ENCODE peak calls at places on chromosomes 6 and 20, in four cellular contexts. F is HepG2, I is K562, Q is HCT116. O is an unnamed sample.

GRCh38 chr20:53133134-53133533 is 161.0 kb downstream of the TSHZ2 start:
- DNase-seq in F (no peak), I (no peak), Q (no peak), O (no peak)

GRCh38 chr20:62320581-62321354 is 18.0 kb downstream of the ADRM1 start:
- DNase-seq in F (no peak), I (peak), Q (peak), O (no peak)

GRCh38 chr20:57566803-57567459 is 6.0 kb downstream of the PCK1 start:
- DNase-seq in F (no peak), I (no peak), Q (no peak), O (no peak)

GRCh38 chr6:56552212-56553130 is 90.2 kb downstream of the DST start:
- DNase-seq in F (no peak), I (no peak), Q (no peak), O (no peak)

GRCh38 chr6:92915466-92915865 is 503.9 kb downstream of the EPHA7 start:
- DNase-seq in F (no peak), I (no peak), Q (no peak), O (no peak)

GRCh38 chr6:137910424-137910834 is 43.4 kb downstream of the TNFAIP3 start:
- DNase-seq in F (no peak), I (peak), Q (no peak), O (no peak)

GRCh38 chr6:99745651-99746050 is 139.0 kb downstream of the PRDM13 start:
- DNase-seq in F (no peak), I (no peak), Q (no peak), O (no peak)

GRCh38 chr20:15702161-15702560 is 871.1 kb downstream of the KIF16B start:
- DNase-seq in F (no peak), I (no peak), Q (no peak), O (no peak)

GRCh38 chr6:47630587-47630986 is 67.8 kb upstream of the ADGRF4 start:
- DNase-seq in F (no peak), I (no peak), Q (no peak), O (no peak)

GRCh38 chr6:21826460-21826859 is 232.9 kb downstream of the SOX4 start:
- DNase-seq in F (no peak), I (no peak), Q (no peak), O (no peak)

GRCh38 chr6:33781105-33781975 is 7.6 kb downstream of the LEMD2 start:
- DNase-seq in F (no peak), I (no peak), Q (peak), O (no peak)

GRCh38 chr20:6265204-6265904 is 142.5 kb upstream of the FERMT1 start:
- DNase-seq in F (peak), I (peak), Q (peak), O (no peak)

GRCh38 chr6:138028893-138029292 is 78.3 kb downstream of the PERP start:
- DNase-seq in F (no peak), I (no peak), Q (no peak), O (no peak)

GRCh38 chr6:157650261-157650640 is 172.8 kb upstream of the SNX9 start:
- DNase-seq in F (no peak), I (no peak), Q (no peak), O (no peak)

GRCh38 chr6:148118303-148118702 is 224.3 kb upstream of the SASH1 start:
- DNase-seq in F (no peak), I (no peak), Q (no peak), O (no peak)

GRCh38 chr6:132964868-132965382 is 150.6 kb downstream of the RPS12 start:
- DNase-seq in F (no peak), I (no peak), Q (no peak), O (no peak)

GRCh38 chr6:36822506-36823269 is 16.6 kb downstream of the CPNE5 start:
- DNase-seq in F (no peak), I (no peak), Q (no peak), O (no peak)

GRCh38 chr20:41063442-41063841 is 34.8 kb downstream of the TOP1 start:
- DNase-seq in F (no peak), I (no peak), Q (no peak), O (no peak)

GRCh38 chr6:3782876-3783832 is 31.6 kb upstream of the PXDC1 start:
- DNase-seq in F (no peak), I (no peak), Q (no peak), O (no peak)

GRCh38 chr20:23928788-23929187 is 49.2 kb upstream of the CST5 start:
- DNase-seq in F (no peak), I (peak), Q (no peak), O (no peak)

GRCh38 chr6:6987749-6988148 is 120.0 kb upstream of the RREB1 start:
- DNase-seq in F (no peak), I (no peak), Q (no peak), O (no peak)

GRCh38 chr6:139153876-139154275 is 19.0 kb downstream of the HECA start:
- DNase-seq in F (no peak), I (no peak), Q (no peak), O (no peak)

GRCh38 chr6:75135447-75135846 is 70.4 kb downstream of the COL12A1 start:
- DNase-seq in F (no peak), I (no peak), Q (no peak), O (no peak)

GRCh38 chr6:152879681-152880080 is 103.2 kb downstream of the FBXO5 start:
- DNase-seq in F (no peak), I (no peak), Q (no peak), O (no peak)

GRCh38 chr6:2713473-2714358 is 37.0 kb downstream of the MYLK4 start:
- DNase-seq in F (no peak), I (no peak), Q (no peak), O (no peak)

GRCh38 chr20:34834459-34834893 is 9.0 kb upstream of the NCOA6 start:
- DNase-seq in F (peak), I (peak), Q (peak), O (no peak)

GRCh38 chr6:159941286-159942113 is 27.4 kb upstream of the IGF2R start:
- DNase-seq in F (peak), I (peak), Q (peak), O (no peak)

GRCh38 chr6:25747477-25747876 is 7.1 kb upstream of the SLC17A4 start:
- DNase-seq in F (no peak), I (no peak), Q (no peak), O (no peak)

GRCh38 chr6:34806738-34807453 is 15.0 kb downstream of the BLTP3A start:
- DNase-seq in F (no peak), I (no peak), Q (no peak), O (no peak)

GRCh38 chr6:45922728-45923351 is 92.8 kb downstream of the CLIC5 start:
- DNase-seq in F (no peak), I (peak), Q (peak), O (no peak)

GRCh38 chr20:2775139-2775538 is 25.3 kb downstream of the CPXM1 start:
- DNase-seq in F (no peak), I (no peak), Q (no peak), O (no peak)

GRCh38 chr6:18269253-18269652 is 4.9 kb upstream of the DEK start:
- DNase-seq in F (peak), I (peak), Q (no peak), O (peak)

DNA sequence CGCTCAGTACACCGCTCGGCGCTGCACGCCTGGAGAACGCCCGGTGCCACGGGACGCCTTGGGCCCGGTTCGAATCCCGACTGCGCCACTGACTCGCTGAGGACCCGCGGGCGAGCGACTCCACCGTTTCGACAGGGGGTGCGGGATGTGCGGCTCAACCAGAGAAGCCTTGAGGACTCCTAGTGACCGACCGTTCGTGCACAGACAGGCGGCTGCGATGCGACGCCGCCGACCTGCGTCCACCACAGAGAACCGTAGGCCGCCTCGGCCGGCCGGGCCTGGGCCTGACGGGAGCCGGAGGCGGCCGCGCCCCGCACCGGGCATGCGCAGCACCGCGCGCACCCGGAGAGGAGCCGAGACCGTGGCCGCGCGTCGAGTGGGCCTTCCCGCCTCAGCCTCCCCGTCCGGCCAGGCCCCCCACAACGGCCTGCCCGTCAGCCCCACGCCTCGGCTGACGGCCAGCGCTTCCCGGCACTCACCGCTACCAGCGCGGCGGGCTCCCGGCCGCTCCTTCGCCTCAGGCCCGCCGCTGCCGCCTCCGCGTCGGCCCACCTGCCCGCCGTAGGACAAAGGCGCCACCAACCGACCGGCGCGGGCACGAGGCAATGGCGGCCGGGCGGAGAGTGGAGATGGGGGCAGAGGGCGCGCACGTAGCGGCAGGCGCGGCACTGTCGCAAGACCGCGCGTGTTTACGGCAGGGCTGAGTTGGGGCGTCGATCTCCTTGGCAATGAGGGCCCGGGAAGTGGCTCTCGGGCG is at the start of gene NCOA5:
- DNase-seq in F (peak), I (peak), Q (peak), O (peak)
- TF ChIP-seq EZH2 in F (no peak), I (no peak), Q (no peak), O (no peak)

DNA sequence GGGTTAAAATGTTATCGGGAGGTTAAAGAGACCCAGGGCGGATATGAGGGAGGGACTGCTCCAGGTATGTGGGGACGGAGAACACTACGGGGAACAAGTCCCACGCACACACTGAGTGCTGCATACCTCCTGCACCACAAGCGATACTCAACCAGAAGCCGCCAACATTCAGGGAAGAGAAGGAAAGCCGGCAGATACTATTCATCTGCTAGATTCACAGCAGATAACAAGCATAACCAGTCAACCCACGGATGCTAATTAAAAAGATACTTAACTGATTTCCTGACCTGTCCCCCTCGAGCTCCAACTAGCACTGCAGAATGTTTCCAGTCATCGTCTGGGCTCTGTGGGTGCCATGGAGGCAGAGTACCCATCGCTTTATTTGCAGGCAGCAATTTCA is 45.1 kb upstream of the RPS6KA2 start:
- DNase-seq in F (no peak), I (no peak), Q (no peak), O (no peak)
- TF ChIP-seq EZH2 in F (no peak), I (no peak), Q (no peak), O (no peak)

GRCh38 chr20:58784321-58785074 is 66.2 kb downstream of the GNAS-AS1 start:
- DNase-seq in F (no peak), I (no peak), Q (no peak), O (no peak)

GRCh38 chr20:58787211-58788067 is 63.3 kb downstream of the GNAS-AS1 start:
- DNase-seq in F (no peak), I (no peak), Q (no peak), O (no peak)

GRCh38 chr20:58792426-58792825 is 58.3 kb downstream of the GNAS-AS1 start:
- DNase-seq in F (no peak), I (no peak), Q (no peak), O (no peak)

GRCh38 chr20:58790440-58790839 is 60.3 kb downstream of the GNAS-AS1 start:
- DNase-seq in F (no peak), I (no peak), Q (no peak), O (no peak)

GRCh38 chr20:58788896-58789295 is 61.8 kb downstream of the GNAS-AS1 start:
- DNase-seq in F (no peak), I (no peak), Q (no peak), O (no peak)
- TF ChIP-seq EZH2 in F (no peak), I (no peak), Q (no peak), O (no peak)

GRCh38 chr20:10788055-10788454 is 114.3 kb upstream of the JAG1 start:
- DNase-seq in F (no peak), I (no peak), Q (no peak), O (no peak)
- TF ChIP-seq EZH2 in F (no peak), I (no peak), Q (no peak), O (no peak)

DNA sequence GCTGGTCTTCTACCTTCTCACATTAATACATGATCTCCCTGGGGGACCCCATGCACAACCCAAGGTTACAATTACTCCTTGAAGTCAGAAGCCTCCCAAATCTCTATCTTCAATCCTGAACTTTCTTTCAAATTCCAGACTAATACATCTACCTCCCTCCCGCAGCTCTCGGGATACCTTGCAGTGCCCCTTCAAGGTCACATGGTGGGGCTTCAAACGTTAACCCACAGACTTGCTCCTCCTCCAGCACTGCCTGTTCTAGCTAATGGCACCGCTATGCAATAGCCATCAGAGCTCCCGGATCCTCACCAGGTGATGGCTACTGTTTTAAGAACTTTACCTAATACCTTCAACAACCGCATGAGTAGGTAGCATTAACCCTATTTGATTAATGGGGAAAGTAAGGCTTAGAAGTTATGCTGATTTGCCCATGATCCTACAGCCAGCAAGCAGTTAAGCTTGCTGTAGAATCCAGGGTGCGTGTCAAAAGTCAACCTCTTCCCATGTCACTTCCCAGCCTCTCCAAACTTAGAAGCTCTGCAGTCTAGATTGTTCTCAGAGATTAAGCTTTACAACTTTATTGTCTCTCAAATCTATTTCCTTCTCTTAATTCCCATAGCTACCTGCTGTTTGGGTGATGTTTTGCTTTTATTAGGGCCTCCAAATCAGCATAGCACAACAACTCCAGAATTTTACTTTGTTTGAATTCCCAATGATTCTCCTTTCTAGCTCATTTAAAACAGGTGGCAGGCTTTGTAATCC is 44.7 kb downstream of the PLAGL1 start:
- DNase-seq in F (no peak), I (no peak), Q (no peak), O (no peak)
- TF ChIP-seq EZH2 in F (no peak), I (no peak), Q (no peak), O (no peak)

GRCh38 chr6:104958178-104958520 is 1.2 kb downstream of the LIN28B start:
- DNase-seq in F (no peak), I (no peak), Q (no peak), O (no peak)
- TF ChIP-seq EZH2 in F (no peak), I (no peak), Q (no peak), O (no peak)

DNA sequence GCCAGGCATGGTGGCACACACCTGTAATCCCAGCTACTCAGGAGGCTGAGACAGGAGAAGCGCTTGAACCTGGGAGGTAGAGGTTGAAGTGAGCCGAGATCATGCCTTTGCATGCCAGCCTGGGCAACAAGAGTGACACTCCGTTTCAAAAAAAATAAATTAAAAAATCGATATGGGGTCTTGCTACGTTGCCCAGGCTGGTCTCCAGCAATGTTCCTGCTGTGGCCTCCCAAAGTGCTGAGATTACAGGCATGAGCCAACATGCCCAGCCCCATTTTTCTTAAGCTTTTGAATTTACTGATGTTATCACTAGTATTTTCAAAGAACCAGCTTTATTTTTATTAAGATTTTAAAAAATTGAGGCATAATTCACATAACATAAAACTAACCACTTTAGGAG is 23.6 kb downstream of the POLR1C start:
- DNase-seq in F (no peak), I (no peak), Q (no peak), O (no peak)
- TF ChIP-seq EZH2 in F (no peak), I (no peak), Q (no peak), O (no peak)

DNA sequence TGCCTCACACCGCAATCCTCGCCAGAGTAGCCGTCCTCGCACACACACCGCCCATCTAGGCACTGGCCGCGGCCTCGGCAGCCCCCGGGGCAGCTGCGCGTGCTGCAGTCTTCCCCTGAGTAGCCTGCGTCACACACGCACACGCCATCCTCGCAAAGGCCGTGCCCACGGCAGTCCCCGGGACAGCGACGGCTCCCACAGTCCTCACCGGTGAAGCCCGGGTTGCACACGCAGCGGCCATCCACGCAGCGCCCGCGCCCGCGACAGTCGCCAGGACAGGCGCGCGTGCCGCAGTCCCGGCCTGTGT is 13.1 kb downstream of the TNXB start:
- DNase-seq in F (no peak), I (no peak), Q (no peak), O (no peak)
- TF ChIP-seq EZH2 in F (no peak), I (no peak), Q (no peak), O (no peak)

O was measured in keratinocyte.